ENCODE peak calls at places on chromosomes 6 and 20, in ten cellular contexts. Z is fibroblast of mammary gland, H is GF-D8, V is T-helper 17 cell, C is RKO, W is NCI-H774, J is DND-41, M is H54, O is GM06990, L is heart left ventricle. U is an unnamed sample.

GRCh38 chr20:13017235-13017634 is 8.5 kb downstream of the SPTLC3 start:
- DNase-seq in H (no peak), J (no peak), Z (peak), W (no peak), V (no peak), L (no peak), M (no peak), O (no peak), C (peak), U (no peak)

GRCh38 chr6:6569768-6570167 is 18.8 kb upstream of the LY86 start:
- DNase-seq in C (no peak), L (no peak), Z (no peak), H (no peak), W (no peak), V (no peak), J (no peak), O (no peak), M (no peak), U (no peak)

GRCh38 chr6:9540126-9540525 is 874.7 kb downstream of the TFAP2A start:
- DNase-seq in V (no peak), M (no peak), J (no peak), Z (peak), W (no peak), O (no peak), H (no peak), C (no peak), L (no peak), U (no peak)

GRCh38 chr6:48101277-48101676 is 9.7 kb downstream of the PTCHD4 start:
- DNase-seq in Z (peak), C (peak), H (no peak), O (peak), V (no peak), L (no peak), M (no peak), W (no peak), J (no peak), U (no peak)

GRCh38 chr6:32968770-32969684 is 633 bp downstream of the BRD2 start:
- DNase-seq in J (peak), L (peak), W (peak), O (peak), V (peak), Z (peak), M (peak), H (peak), C (peak), U (peak)

GRCh38 chr6:3263091-3263490 is 4.3 kb downstream of the PSMG4 start:
- DNase-seq in Z (no peak), L (no peak), J (no peak), H (no peak), W (no peak), V (no peak), M (no peak), O (no peak), C (no peak), U (no peak)

GRCh38 chr6:15207923-15208322 is 37.9 kb upstream of the JARID2 start:
- DNase-seq in W (no peak), C (no peak), Z (peak), M (no peak), O (no peak), L (no peak), J (no peak), H (no peak), V (no peak), U (no peak)

GRCh38 chr6:26431258-26432162 is 8.8 kb upstream of the BTN3A3 start:
- DNase-seq in Z (peak), J (no peak), V (no peak), H (no peak), W (no peak), L (no peak), M (no peak), O (no peak), C (no peak), U (no peak)

GRCh38 chr20:32509639-32510066 is 75.5 kb downstream of the NOL4L start:
- DNase-seq in C (no peak), W (no peak), L (no peak), V (peak), Z (peak), J (peak), O (no peak), M (no peak), H (peak), U (no peak)

GRCh38 chr6:38404355-38404754 is 235.4 kb downstream of the BTBD9 start:
- DNase-seq in M (no peak), O (no peak), H (no peak), J (no peak), Z (no peak), L (no peak), C (no peak), W (peak), V (no peak), U (no peak)

GRCh38 chr20:50413088-50413500 is 97.1 kb upstream of the PTPN1 start:
- DNase-seq in M (no peak), Z (peak), V (no peak), J (no peak), O (no peak), L (no peak), H (no peak), C (no peak), W (no peak), U (no peak)

GRCh38 chr20:46430921-46431712 is 24.7 kb upstream of the ELMO2 start:
- DNase-seq in C (no peak), V (no peak), H (no peak), M (no peak), J (no peak), W (no peak), O (no peak), Z (no peak), L (no peak), U (no peak)

GRCh38 chr6:34630040-34630439 is 66.5 kb downstream of the ILRUN start:
- DNase-seq in Z (peak), M (peak), V (no peak), O (no peak), J (no peak), L (no peak), C (peak), W (no peak), H (no peak), U (no peak)

GRCh38 chr6:143449731-143450452 is 603 bp downstream of the ADAT2 start:
- DNase-seq in O (peak), C (peak), V (peak), W (peak), M (no peak), Z (peak), J (peak), H (peak), L (no peak), U (peak)

GRCh38 chr6:168583821-168584220 is 142.8 kb downstream of the SMOC2 start:
- DNase-seq in C (no peak), O (no peak), L (no peak), H (no peak), J (no peak), W (no peak), Z (no peak), V (no peak), M (no peak), U (no peak)

GRCh38 chr6:28794175-28795002 is 129.4 kb downstream of the TRIM27 start:
- DNase-seq in M (no peak), W (no peak), H (no peak), J (no peak), V (no peak), C (peak), Z (peak), O (no peak), L (no peak), U (no peak)

U was measured in GDM1.